ENCODE peak calls at places on chromosomes 4 and X, in six cellular contexts. T is A549, G is K562, Z is endothelial cell of umbilical vein, U is HepG2, A is GM12878. J is an unnamed sample.

GRCh38 chrX:111917591-111917990 is 41.6 kb downstream of the TRPC5OS start:
- DNase-seq in T (no peak), G (no peak), Z (no peak), U (no peak), A (no peak), J (no peak)

GRCh38 chr4:41466249-41466648 is 71.7 kb upstream of the LIMCH1 start:
- DNase-seq in T (no peak), G (no peak), Z (no peak), U (no peak), A (no peak), J (no peak)

GRCh38 chr4:1641671-1642070 is 42.4 kb downstream of the FAM53A start:
- DNase-seq in T (no peak), G (no peak), Z (no peak), U (no peak), A (no peak), J (no peak)

GRCh38 chr4:60729194-60729593 is 470.9 kb upstream of the ADGRL3 start:
- DNase-seq in T (no peak), G (no peak), Z (no peak), U (no peak), A (no peak), J (no peak)

GRCh38 chrX:23766650-23767551 is 16.1 kb upstream of the SAT1 start:
- DNase-seq in T (no peak), G (no peak), Z (no peak), U (no peak), A (no peak), J (no peak)

GRCh38 chr4:137861682-137862081 is 329.4 kb upstream of the PCDH18 start:
- DNase-seq in T (peak), G (no peak), Z (peak), U (no peak), A (no peak), J (peak)

GRCh38 chrX:12497832-12498591 is 293.2 kb upstream of the PRPS2 start:
- DNase-seq in T (peak), G (peak), Z (no peak), U (no peak), A (no peak), J (peak)

GRCh38 chr4:2335729-2336101 is 73.8 kb upstream of the MXD4 start:
- DNase-seq in T (no peak), G (no peak), Z (no peak), U (no peak), A (no peak), J (no peak)

GRCh38 chrX:65846974-65847373 is 179.5 kb downstream of the MSN start:
- DNase-seq in T (no peak), G (no peak), Z (no peak), U (no peak), A (no peak), J (no peak)

GRCh38 chrX:81202413-81202794 is 502 bp downstream of the SH3BGRL start:
- DNase-seq in T (no peak), G (no peak), Z (peak), U (no peak), A (no peak), J (peak)

GRCh38 chrX:102659790-102660757 is 8.8 kb downstream of the GPRASP1 start:
- DNase-seq in T (peak), G (peak), Z (peak), U (peak), A (peak), J (peak)
- TF ChIP-seq CTCF in T (no peak), G (no peak), Z (no peak), U (no peak), A (no peak), J (no peak)

GRCh38 chr4:151921371-151921770 is 160.6 kb upstream of the GATB start:
- DNase-seq in T (no peak), G (no peak), Z (no peak), U (no peak), A (no peak), J (no peak)

GRCh38 chr4:151922306-151922705 is 161.5 kb upstream of the GATB start:
- DNase-seq in T (no peak), G (no peak), Z (no peak), U (no peak), A (no peak), J (no peak)

GRCh38 chr4:151921811-151922210 is 161.0 kb upstream of the GATB start:
- DNase-seq in T (no peak), G (no peak), Z (no peak), U (no peak), A (no peak), J (no peak)

GRCh38 chr4:151912626-151913025 is 151.8 kb upstream of the GATB start:
- DNase-seq in T (no peak), G (no peak), Z (no peak), U (no peak), A (no peak), J (no peak)

DNA sequence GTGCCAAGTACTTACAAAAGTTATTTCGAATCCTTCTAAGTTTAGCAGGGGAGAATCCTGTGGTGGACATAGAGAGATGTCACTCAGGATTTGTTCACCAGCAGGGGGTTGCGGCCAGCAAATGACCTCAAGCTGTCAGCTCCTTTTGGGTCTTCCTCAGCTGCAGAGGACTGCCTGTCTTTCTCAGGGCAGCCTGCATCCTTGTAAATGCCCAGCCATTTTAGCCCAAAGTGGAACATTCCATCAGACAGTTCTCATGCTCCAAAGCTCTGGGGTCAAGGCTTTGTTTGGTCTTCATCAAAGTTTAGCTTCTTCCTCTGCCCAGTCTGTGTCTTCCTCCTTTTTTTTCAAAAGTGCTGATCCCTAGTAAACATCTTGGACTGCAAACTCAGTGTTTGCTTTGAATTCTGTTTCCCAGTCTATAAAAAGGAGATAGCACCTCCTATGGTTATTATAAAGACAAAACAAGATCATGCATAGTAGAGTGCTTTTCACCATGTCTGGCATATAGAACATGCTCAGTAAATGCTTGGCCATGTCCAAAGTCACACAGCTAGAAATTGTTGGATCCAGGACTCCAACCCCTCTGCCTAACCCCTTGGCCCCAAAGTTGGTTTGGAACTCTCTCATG is 156.5 kb upstream of the GATB start:
- DNase-seq in T (no peak), G (no peak), Z (no peak), U (no peak), A (no peak), J (no peak)
- TF ChIP-seq MYC in T (no peak), G (no peak), Z (no peak), U (no peak), A (no peak), J (no peak)

GRCh38 chrX:136168929-136169735 is 21.8 kb downstream of the FHL1 start:
- DNase-seq in T (no peak), G (no peak), Z (peak), U (no peak), A (no peak), J (no peak)
- TF ChIP-seq CTCF in T (no peak), G (no peak), Z (no peak), U (no peak), A (no peak), J (no peak)

GRCh38 chr4:71907782-71908181 is 123.9 kb upstream of the GC start:
- DNase-seq in T (no peak), G (no peak), Z (no peak), U (no peak), A (no peak), J (no peak)

GRCh38 chr4:71906096-71906495 is 122.2 kb upstream of the GC start:
- DNase-seq in T (no peak), G (no peak), Z (no peak), U (no peak), A (no peak), J (no peak)
- TF ChIP-seq MYC in T (no peak), G (no peak), Z (no peak), U (no peak), A (no peak), J (no peak)

DNA sequence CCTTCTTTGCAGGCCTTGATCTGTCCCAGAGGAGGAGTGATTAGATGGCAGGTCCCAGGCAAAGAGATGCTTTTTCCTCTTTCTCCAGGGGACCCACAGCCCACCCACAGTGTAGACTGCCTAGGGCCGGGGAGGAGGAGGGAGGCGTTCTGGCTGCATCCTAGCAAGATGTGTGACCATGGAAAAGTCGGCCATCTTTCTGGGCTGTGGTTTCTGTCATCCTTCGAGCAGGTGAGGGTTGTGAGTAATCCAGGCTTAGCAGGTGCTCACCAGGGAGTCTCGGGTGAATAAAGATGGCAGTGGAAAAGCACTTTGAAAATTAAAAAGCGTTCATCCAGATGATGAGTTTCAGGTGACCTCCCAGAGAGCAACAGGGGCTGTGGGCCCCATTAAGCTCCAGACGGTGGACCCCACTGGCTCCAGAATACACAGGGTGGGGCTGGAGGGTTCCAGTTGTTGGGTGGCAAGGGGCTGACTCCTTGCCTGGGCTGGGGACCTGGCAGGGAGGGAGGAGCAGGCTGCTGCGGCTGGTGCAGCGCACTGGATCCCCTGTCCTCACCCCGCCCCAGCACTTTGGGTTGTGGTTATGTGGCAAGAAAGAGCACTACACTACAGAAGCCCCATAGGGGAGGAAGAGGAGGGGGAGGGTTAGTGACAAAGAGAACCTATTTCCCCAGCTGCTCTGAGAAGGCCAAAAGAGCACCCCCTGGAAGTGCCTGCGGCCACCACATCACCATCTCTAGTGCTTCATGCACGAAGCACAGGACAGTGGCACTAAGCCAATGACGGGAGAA is 23.7 kb downstream of the ELF4 start:
- DNase-seq in T (no peak), G (no peak), Z (no peak), U (no peak), A (no peak), J (peak)
- TF ChIP-seq CTCF in T (no peak), G (no peak), Z (no peak), U (no peak), A (no peak), J (no peak)

J was measured in NB4.